ENCODE peak calls at places on chromosomes 11 and 22, in seven cellular contexts. Z, E, J, V, Q, W and U are unnamed samples.

GRCh38 chr11:113862430-113862829 is 12.9 kb downstream of the USP28 start:
- DNase-seq in J (peak), E (no peak), Q (no peak), Z (no peak), V (peak), W (no peak), U (no peak)

GRCh38 chr11:38718049-38718448 is 2120.0 kb upstream of the RAG2 start:
- DNase-seq in Z (no peak), E (no peak), J (no peak), Q (no peak), W (no peak), V (no peak), U (no peak)

GRCh38 chr11:80700386-80700785 is 1259.6 kb upstream of the TENM4 start:
- DNase-seq in V (no peak), Q (no peak), J (no peak), E (no peak), Z (no peak), W (no peak), U (no peak)

GRCh38 chr22:36641902-36642640 is 61.5 kb downstream of the CACNG2 start:
- DNase-seq in V (no peak), J (peak), W (no peak), E (no peak), Z (no peak), Q (peak), U (no peak)

GRCh38 chr11:70230840-70231710 is 28.0 kb downstream of the FADD start:
- DNase-seq in Q (no peak), E (no peak), V (no peak), Z (no peak), J (no peak), W (no peak), U (no peak)

GRCh38 chr11:88338223-88338661 is 706 bp upstream of the CTSC start:
- DNase-seq in Z (no peak), J (peak), Q (peak), V (peak), E (peak), W (peak), U (peak)

GRCh38 chr11:92838655-92839334 is 130.7 kb upstream of the MTNR1B start:
- DNase-seq in J (peak), Q (peak), W (no peak), Z (no peak), E (peak), V (peak), U (no peak)

GRCh38 chr11:119709171-119709570 is 19.8 kb downstream of the NECTIN1 start:
- DNase-seq in Z (no peak), W (no peak), E (no peak), J (no peak), V (no peak), Q (no peak), U (no peak)

GRCh38 chr11:125842319-125842948 is 9.3 kb downstream of the PATE4 start:
- DNase-seq in V (no peak), W (no peak), E (no peak), Z (no peak), J (no peak), Q (no peak), U (no peak)

GRCh38 chr11:128327274-128327673 is 260.1 kb downstream of the ETS1 start:
- DNase-seq in Z (no peak), E (no peak), V (no peak), J (no peak), W (no peak), Q (no peak), U (no peak)

GRCh38 chr11:119371778-119372182 is 9.7 kb downstream of the USP2 start:
- DNase-seq in V (no peak), J (no peak), E (no peak), W (peak), Q (peak), Z (no peak), U (no peak)

GRCh38 chr11:33347490-33348125 is 90.4 kb downstream of the HIPK3 start:
- DNase-seq in W (no peak), J (no peak), E (no peak), Z (no peak), V (no peak), Q (no peak), U (no peak)

GRCh38 chr11:9530901-9531625 is 42.4 kb upstream of the WEE1 start:
- DNase-seq in W (no peak), J (no peak), Z (no peak), Q (no peak), V (no peak), E (no peak), U (no peak)

GRCh38 chr11:75583710-75584658 is 21.9 kb downstream of the SERPINH1 start:
- DNase-seq in E (peak), W (peak), Q (peak), V (peak), Z (no peak), J (peak), U (no peak)

GRCh38 chr11:9765320-9766101 is 101.6 kb downstream of the SWAP70 start:
- DNase-seq in Q (peak), V (peak), Z (no peak), J (peak), W (peak), E (peak), U (no peak)

GRCh38 chr22:28395920-28396447 is 283.7 kb downstream of the TTC28 start:
- DNase-seq in W (no peak), Z (no peak), J (peak), Q (no peak), E (no peak), V (no peak), U (no peak)

GRCh38 chr11:93059074-93059957 is 89.9 kb downstream of the MTNR1B start:
- DNase-seq in E (no peak), J (peak), Z (no peak), V (peak), Q (peak), W (no peak), U (no peak)

GRCh38 chr11:126992804-126993111 is 7.8 kb downstream of the KIRREL3 start:
- DNase-seq in Q (no peak), J (peak), V (no peak), E (no peak), W (no peak), Z (no peak), U (no peak)

GRCh38 chr11:126772267-126772666 is 228.3 kb downstream of the KIRREL3 start:
- DNase-seq in Z (no peak), W (no peak), J (no peak), V (no peak), E (no peak), Q (no peak), U (no peak)

GRCh38 chr11:33730716-33731115 is 5.5 kb downstream of the CD59 start:
- DNase-seq in V (no peak), Z (no peak), W (no peak), E (no peak), Q (no peak), J (no peak), U (no peak)

GRCh38 chr11:44066732-44067131 is 662 bp downstream of the ACCS start:
- DNase-seq in V (no peak), J (peak), Q (no peak), W (no peak), E (peak), Z (no peak), U (no peak)

GRCh38 chr11:45098929-45099328 is 47.5 kb upstream of the PRDM11 start:
- DNase-seq in W (no peak), Z (no peak), E (no peak), Q (peak), V (no peak), J (no peak), U (no peak)

GRCh38 chr22:19610518-19611253 is 86.5 kb upstream of the CLDN5 start:
- DNase-seq in J (no peak), Q (no peak), V (no peak), W (no peak), E (peak), Z (no peak), U (no peak)

GRCh38 chr11:58024601-58025091 is 965 bp downstream of the OR9Q1 start:
- DNase-seq in J (peak), W (peak), Q (peak), E (no peak), V (no peak), Z (no peak), U (no peak)

GRCh38 chr22:49748514-49748913 is 79.2 kb downstream of the BRD1 start:
- DNase-seq in Z (no peak), W (no peak), E (no peak), Q (no peak), V (no peak), J (no peak), U (no peak)

GRCh38 chr11:79461144-79461543 is 20.3 kb upstream of the TENM4 start:
- DNase-seq in W (no peak), V (no peak), J (peak), Q (peak), E (no peak), Z (no peak), U (no peak)

GRCh38 chr11:61683961-61684869 is 4.0 kb downstream of the DAGLA start:
- DNase-seq in J (peak), E (no peak), V (no peak), Z (no peak), W (no peak), Q (no peak), U (peak)